ENCODE peak calls at places on chromosomes 16 and 17, in four cellular contexts. U is CD8-positive, alpha-beta T cell; D is OCI-LY7; B is mucosa of descending colon. W is an unnamed sample.
A peak's percentile ranks its signal among the peaks of the same experiment; 100 is the strongest.

GRCh38 chr17:80319999-80320344 is 59.3 kb downstream of the RNF213 start:
- DNase-seq in U (no peak), D (no peak), B (no peak), W (no peak)

GRCh38 chr17:64993867-64994266 is 62.7 kb downstream of the GNA13 start:
- DNase-seq in U (no peak), D (no peak), B (no peak), W (no peak)

GRCh38 chr16:62077998-62078397 is 41.8 kb upstream of the CDH8 start:
- DNase-seq in U (no peak), D (no peak), B (no peak), W (no peak)

GRCh38 chr17:12691173-12691572 is 25.5 kb downstream of the MYOCD start:
- DNase-seq in U (no peak), D (no peak), B (no peak), W (peak; percentile 81)

GRCh38 chr17:51147641-51148040 is 5.7 kb upstream of the NME1 start:
- DNase-seq in U (no peak), D (no peak), B (no peak), W (peak; percentile 36)

GRCh38 chr16:49350265-49351103 is 23.1 kb upstream of the C16orf78 start:
- DNase-seq in U (peak; percentile 38), D (peak; percentile 63), B (peak; percentile 54), W (peak; percentile 75)

GRCh38 chr16:82027629-82028035 is 7.4 kb upstream of the HSD17B2 start:
- DNase-seq in U (no peak), D (no peak), B (no peak), W (no peak)

GRCh38 chr16:27377666-27378485 is 24.1 kb upstream of the IL21R start:
- DNase-seq in U (no peak), D (peak; percentile 89), B (no peak), W (no peak)

GRCh38 chr17:72916991-72917390 is 175.5 kb downstream of the SLC39A11 start:
- DNase-seq in U (no peak), D (no peak), B (no peak), W (no peak)

GRCh38 chr17:35896011-35896587 is 15.9 kb upstream of the CCL5 start:
- DNase-seq in U (peak; percentile 46), D (no peak), B (no peak), W (no peak)

GRCh38 chr16:70735141-70735979 is 49.5 kb upstream of the MTSS2 start:
- DNase-seq in U (no peak), D (no peak), B (no peak), W (peak; percentile 70)

GRCh38 chr16:68259007-68259406 is 5.3 kb upstream of the SLC7A6 start:
- DNase-seq in U (no peak), D (no peak), B (no peak), W (no peak)

GRCh38 chr16:68257251-68257905 is 6.9 kb upstream of the SLC7A6 start:
- DNase-seq in U (no peak), D (peak; percentile 95), B (no peak), W (no peak)

GRCh38 chr16:68257906-68258800 is 6.2 kb upstream of the SLC7A6 start:
- DNase-seq in U (no peak), D (no peak), B (peak; percentile 75), W (peak; percentile 58)

GRCh38 chr16:68255712-68256111 is 8.6 kb upstream of the SLC7A6 start:
- DNase-seq in U (no peak), D (no peak), B (no peak), W (no peak)

GRCh38 chr16:68259421-68259820 is 4.9 kb upstream of the SLC7A6 start:
- DNase-seq in U (no peak), D (no peak), B (no peak), W (no peak)
- H3K4me1 ChIP-seq in U (peaks cover 25% of the 10 kb centered on the region), D (peaks cover 60% of the 10 kb centered on the region), B (peaks cover 21% of the 10 kb centered on the region), W (peaks cover 31% of the 10 kb centered on the region)

DNA sequence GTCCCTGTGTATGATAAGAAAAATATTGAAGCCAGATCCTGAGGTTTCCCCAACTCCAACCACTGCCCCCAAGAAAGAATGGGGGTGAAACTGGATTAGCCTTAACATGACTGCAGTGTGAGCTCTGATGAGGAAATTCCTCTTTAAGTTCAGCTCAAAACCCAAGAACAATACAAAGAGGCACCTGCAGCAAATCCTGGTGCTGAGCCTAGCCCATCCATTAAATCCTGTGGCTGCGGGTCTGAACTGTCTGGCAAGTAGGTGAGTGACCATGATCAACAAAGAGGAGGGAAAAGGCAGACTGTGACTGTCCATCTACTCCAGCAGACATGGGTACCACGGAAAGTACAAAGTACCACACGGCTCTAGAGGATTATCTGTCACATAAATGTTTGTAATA is 64.2 kb downstream of the CREBBP start:
- DNase-seq in U (no peak), D (no peak), B (no peak), W (no peak)
- H3K4me1 ChIP-seq in U (peaks cover 59% of the 10 kb centered on the region), D (no peaks in the 10 kb centered on the region), B (peaks cover 23% of the 10 kb centered on the region), W (peaks cover 25% of the 10 kb centered on the region)

GRCh38 chr17:2393184-2393953 is 7.5 kb downstream of the MNT start:
- DNase-seq in U (peak; percentile 87), D (peak; percentile 94), B (peak; percentile 94), W (peak; percentile 96)
- H3K4me1 ChIP-seq in U (peaks cover 61% of the 10 kb centered on the region), D (peaks cover 48% of the 10 kb centered on the region), B (peaks cover 49% of the 10 kb centered on the region), W (peaks cover 63% of the 10 kb centered on the region)

DNA sequence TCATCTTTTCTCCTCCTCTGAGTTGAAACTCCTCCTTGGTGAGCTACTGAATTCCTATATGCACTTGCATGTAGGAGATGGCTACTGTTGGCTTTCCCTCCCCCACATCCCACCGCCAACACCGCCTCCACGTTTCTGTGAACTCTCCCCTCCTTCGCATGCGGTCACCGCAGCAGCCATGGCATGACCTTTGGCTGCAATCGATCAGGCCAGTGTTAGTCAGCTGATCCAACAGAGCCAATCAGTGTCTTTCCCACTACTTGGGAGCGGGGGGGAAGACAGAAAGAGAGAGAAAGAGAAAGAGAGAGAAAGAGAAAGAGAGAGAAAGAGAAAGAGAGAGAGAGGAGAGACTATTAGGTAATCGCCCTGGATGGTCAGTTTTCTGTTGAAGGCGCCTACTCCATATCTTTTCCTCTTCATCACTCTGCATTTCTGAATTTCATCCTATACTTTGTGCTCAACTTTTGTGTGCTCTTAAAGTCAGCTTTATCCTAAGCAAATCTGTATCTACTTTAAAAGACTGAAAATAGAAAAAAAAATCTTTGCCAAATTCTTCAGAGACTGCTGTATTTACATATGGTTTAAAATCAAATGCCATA is 22.7 kb downstream of the ASGR1 start:
- DNase-seq in U (no peak), D (no peak), B (no peak), W (no peak)
- H3K4me1 ChIP-seq in U (no peaks in the 10 kb centered on the region), D (no peaks in the 10 kb centered on the region), B (no peaks in the 10 kb centered on the region), W (peaks cover 3% of the 10 kb centered on the region)

GRCh38 chr17:8021565-8022357 is 17.1 kb upstream of the ALOX15B start:
- DNase-seq in U (no peak), D (no peak), B (no peak), W (no peak)
- H3K4me1 ChIP-seq in U (no peaks in the 10 kb centered on the region), D (no peaks in the 10 kb centered on the region), B (peaks cover 5% of the 10 kb centered on the region), W (peaks cover 32% of the 10 kb centered on the region)

DNA sequence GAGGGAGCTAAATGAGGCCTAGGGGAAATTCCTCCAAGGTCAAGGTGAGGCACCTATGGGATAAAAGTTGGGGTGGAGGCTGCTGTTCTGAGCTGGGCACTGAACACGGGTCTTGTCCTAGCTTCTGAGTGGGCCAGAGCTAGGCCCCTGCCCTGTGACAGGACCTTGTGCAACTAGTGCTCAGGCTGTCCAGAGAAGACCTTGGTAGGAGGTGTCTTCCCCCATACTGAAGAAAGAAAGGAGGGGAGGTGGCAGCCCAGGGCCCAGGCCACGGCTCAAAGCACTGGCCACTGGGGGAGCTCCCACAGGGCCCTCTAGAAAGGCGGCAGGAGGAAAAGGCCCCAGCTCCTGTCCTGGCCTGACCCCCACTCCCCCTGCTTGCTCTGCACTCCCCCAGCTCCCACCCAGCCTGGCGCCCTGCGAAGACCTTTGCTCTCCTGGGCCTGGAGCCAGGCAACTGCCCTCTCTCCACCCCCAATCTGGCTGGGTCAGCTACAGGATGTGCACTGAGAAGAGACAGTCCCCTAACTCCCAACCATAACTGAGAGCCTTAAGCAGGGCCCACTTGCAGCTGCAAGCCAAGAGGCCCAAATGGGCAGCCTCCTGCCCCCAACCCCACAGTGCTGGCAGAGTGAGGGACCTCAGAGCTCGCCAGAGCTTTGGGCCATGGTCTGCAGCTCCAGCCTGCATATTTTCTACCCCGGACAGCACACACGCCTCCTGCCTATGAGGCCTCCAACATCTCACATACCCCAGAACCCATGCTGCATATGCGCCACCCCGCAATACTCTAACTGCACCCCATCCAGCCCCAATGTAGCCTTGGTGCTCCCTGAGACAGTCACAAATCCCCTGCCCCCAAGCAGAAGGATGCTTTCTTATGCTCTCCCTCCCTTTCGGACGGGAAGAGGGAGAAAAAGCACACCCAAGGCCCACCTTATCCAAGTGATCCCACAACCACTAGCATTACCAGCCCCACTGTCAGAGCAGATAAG is 15.3 kb downstream of the HSD11B2 start:
- DNase-seq in U (no peak), D (no peak), B (peak; percentile 80), W (no peak)
- H3K4me1 ChIP-seq in U (no peaks in the 10 kb centered on the region), D (no peaks in the 10 kb centered on the region), B (peaks cover 95% of the 10 kb centered on the region), W (peaks cover 77% of the 10 kb centered on the region)

DNA sequence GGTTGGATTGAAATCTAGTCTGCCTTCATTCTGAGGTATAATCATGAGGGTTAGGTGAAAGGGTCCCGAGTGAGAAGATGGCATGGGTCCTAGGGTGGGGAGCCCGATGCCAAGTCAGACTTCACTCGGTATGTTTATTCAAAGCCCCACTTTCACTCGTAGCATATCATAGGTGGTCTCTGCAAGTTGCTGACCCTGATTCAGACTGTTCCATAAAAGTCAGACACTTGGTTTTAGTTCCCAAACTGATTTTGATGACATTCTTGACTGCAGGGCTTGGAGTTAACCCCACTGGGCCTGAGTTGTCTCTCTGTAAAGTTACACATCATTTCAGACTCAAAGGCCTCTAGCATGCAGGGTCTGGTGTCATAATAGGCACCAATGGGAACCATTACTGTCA is 17.8 kb downstream of the HAPSTR1 start:
- DNase-seq in U (no peak), D (no peak), B (no peak), W (no peak)
- H3K4me1 ChIP-seq in U (peaks cover 97% of the 10 kb centered on the region), D (peaks cover 4% of the 10 kb centered on the region), B (peaks cover 35% of the 10 kb centered on the region), W (peaks cover 78% of the 10 kb centered on the region)

GRCh38 chr17:29707212-29707571 is 84.5 kb upstream of the CORO6 start:
- DNase-seq in U (no peak), D (no peak), B (no peak), W (no peak)
- H3K4me1 ChIP-seq in U (peaks cover 42% of the 10 kb centered on the region), D (peaks cover 39% of the 10 kb centered on the region), B (peaks cover 3% of the 10 kb centered on the region), W (peaks cover 55% of the 10 kb centered on the region)

W was measured in adipocyte.